ENCODE peak calls at places on chromosomes 3 and 15, in five cellular contexts. U, A, Y, Q and M are unnamed samples.
A peak's percentile ranks its signal among the peaks of the same experiment; 100 is the strongest.

GRCh38 chr3:177835917-177836316 is 638.6 kb upstream of the TBL1XR1 start:
- DNase-seq in Y (no peak), Q (no peak), U (no peak), A (peak; percentile 83), M (no peak)

GRCh38 chr15:41115652-41116115 is 396 bp downstream of the INO80 start:
- DNase-seq in Y (peak; percentile 90), U (peak; percentile 73), Q (peak; percentile 85), A (peak; percentile 6), M (peak; percentile 72)

GRCh38 chr15:31362121-31362520 is 35.5 kb downstream of the KLF13 start:
- DNase-seq in Q (no peak), A (no peak), Y (no peak), U (peak; percentile 26), M (no peak)

GRCh38 chr3:186107148-186108105 is 1.5 kb downstream of the ETV5 start:
- DNase-seq in Q (peak; percentile 60), U (peak; percentile 67), Y (peak; percentile 88), A (no peak), M (peak; percentile 70)

GRCh38 chr15:69463182-69463756 is 10.7 kb downstream of the RPLP1 start:
- DNase-seq in A (no peak), Q (no peak), Y (no peak), U (no peak), M (no peak)

GRCh38 chr3:162096874-162097273 is 600.3 kb downstream of the OTOL1 start:
- DNase-seq in Y (no peak), A (no peak), U (no peak), Q (no peak), M (no peak)

GRCh38 chr3:13149331-13150203 is 76.3 kb upstream of the IQSEC1 start:
- DNase-seq in Y (peak; percentile 45), Q (no peak), U (peak; percentile 20), A (no peak), M (no peak)

GRCh38 chr15:63006032-63006878 is 36.3 kb upstream of the TPM1 start:
- DNase-seq in A (no peak), U (no peak), Q (no peak), Y (no peak), M (no peak)

GRCh38 chr3:46416134-46417119 is 9.4 kb downstream of the CCRL2 start:
- DNase-seq in Y (no peak), A (no peak), Q (no peak), U (no peak), M (no peak)

GRCh38 chr3:81666502-81667121 is 94.8 kb downstream of the GBE1 start:
- DNase-seq in Q (no peak), Y (no peak), A (no peak), U (no peak), M (no peak)

GRCh38 chr15:25693321-25694237 is 169.5 kb downstream of the ATP10A start:
- DNase-seq in U (peak; percentile 48), A (no peak), Y (peak; percentile 81), Q (no peak), M (no peak)

GRCh38 chr15:68578175-68578959 is 426 bp upstream of the CORO2B start:
- DNase-seq in Y (peak; percentile 94), Q (no peak), U (peak; percentile 66), A (no peak), M (peak; percentile 42)

GRCh38 chr3:127446756-127447155 is 143.8 kb downstream of the TPRA1 start:
- DNase-seq in U (peak; percentile 7), A (no peak), Y (peak; percentile 34), Q (no peak), M (no peak)

GRCh38 chr15:20643024-20643770 is 101.6 kb upstream of the GOLGA6L6 start:
- DNase-seq in Q (no peak), Y (peak; percentile 32), U (no peak), A (no peak), M (no peak)

GRCh38 chr15:20645956-20646355 is 104.4 kb upstream of the GOLGA6L6 start:
- DNase-seq in U (no peak), Q (no peak), A (no peak), Y (peak; percentile 64), M (no peak)

GRCh38 chr15:20644896-20645295 is 103.3 kb upstream of the GOLGA6L6 start:
- DNase-seq in A (no peak), Y (no peak), Q (no peak), U (no peak), M (no peak)

GRCh38 chr15:20644026-20644425 is 102.4 kb upstream of the GOLGA6L6 start:
- DNase-seq in Y (peak; percentile 72), Q (no peak), U (no peak), A (no peak), M (no peak)

DNA sequence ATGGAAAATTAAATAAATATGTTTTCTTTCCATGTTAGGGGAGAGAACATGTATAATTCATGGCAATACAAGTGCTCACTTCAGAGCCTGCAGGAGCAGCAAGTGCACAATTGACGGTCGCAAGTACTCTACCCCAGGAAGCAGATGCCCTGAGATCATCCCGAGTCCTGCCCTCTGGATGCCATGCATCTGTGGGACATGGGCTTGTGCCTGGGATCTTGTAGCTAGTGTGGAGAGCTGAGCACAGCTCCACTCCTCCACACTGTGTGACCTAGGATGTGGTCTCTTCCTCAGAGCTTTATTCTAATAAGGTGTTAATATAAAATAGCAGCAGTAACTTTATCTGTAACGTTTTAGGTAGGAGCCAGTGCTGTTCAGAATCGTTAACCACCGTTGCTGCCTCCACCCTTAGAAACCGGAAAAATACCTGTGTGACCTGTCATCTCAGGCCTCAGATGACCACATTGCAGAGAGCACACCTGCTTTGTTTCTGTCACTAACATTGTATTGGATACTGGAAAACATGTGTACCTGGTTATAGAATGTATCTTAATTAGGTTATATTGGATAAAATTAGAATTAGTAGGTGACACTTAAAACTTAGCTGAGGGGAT is 105.0 kb upstream of the GOLGA6L6 start:
- DNase-seq in Y (peak; percentile 75), Q (no peak), U (no peak), A (no peak), M (no peak)
- H3K9me3 ChIP-seq in Y (no peaks in the 10 kb centered on the region), Q (no peaks in the 10 kb centered on the region), U (no peaks in the 10 kb centered on the region), A (peaks cover 23% of the 10 kb centered on the region), M (no peaks in the 10 kb centered on the region)

DNA sequence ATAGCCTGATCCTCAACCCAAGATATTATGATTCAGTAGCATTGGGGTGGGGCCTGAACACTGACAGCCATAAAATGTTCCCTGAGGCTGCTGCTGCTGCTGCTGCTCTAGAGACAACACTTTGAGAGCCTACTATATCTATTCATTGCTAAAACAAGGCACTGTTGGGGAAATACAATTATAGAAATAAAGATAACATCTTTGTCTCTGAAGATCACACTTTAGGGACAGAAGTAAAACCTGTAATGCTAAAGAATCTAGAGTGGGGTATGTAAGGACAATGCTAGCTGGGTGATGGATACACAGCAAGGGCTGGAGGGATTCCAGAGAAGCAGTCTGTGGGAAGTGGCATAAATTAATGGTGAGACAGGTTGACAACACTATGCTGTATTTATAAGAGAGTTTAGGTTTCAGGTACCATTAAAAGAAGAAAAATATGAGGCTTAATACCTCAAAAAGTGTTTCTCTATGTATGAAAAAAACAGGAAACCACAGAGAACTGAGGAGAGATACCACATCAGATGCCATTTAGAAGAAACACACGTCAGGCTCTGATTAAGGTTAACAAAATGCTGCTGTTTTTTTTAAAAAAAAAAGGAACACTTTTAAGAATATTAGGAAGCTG is 115.9 kb downstream of the CBLB start:
- DNase-seq in Q (peak; percentile 62), A (no peak), Y (no peak), U (no peak), M (no peak)
- H3K27ac ChIP-seq in Q (peak overlapping the region; percentile 43), A (no peak overlapping the region), Y (no peak overlapping the region), U (peak overlapping the region; percentile 53), M (peak overlapping the region; percentile 16)

GRCh38 chr15:95171551-95171950 is 940.2 kb downstream of the MCTP2 start:
- DNase-seq in Y (no peak), Q (no peak), A (no peak), U (no peak), M (no peak)
- H3K9me3 ChIP-seq in Y (no peaks in the 10 kb centered on the region), Q (no peaks in the 10 kb centered on the region), A (no peaks in the 10 kb centered on the region), U (no peaks in the 10 kb centered on the region), M (no peaks in the 10 kb centered on the region)

GRCh38 chr3:169146866-169147245 is 516.7 kb downstream of the MECOM start:
- DNase-seq in A (no peak), Y (no peak), U (no peak), Q (no peak), M (peak; percentile 31)
- H3K27ac ChIP-seq in A (peak overlapping the region; percentile 79), Y (peak overlapping the region; percentile 94), U (peak overlapping the region; percentile 82), Q (peak overlapping the region; percentile 21), M (peak overlapping the region; percentile 78)

DNA sequence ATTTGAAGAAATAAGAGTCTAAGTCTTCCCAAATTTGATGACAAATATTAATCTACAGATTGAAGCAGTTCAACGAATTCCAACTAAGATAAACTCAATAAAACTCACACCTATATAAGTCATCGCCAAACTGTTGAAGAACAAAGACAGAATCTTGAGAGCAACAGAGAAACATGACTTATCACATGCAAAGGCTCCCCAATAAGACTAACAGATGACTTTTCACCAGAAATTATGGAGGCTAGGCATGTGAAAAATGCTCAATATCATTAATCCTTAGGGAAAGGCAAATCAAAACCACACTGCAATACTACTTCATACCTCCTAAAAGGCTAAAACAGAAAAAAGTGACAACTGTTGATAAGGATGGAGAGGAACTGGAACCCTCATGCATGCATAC is 517.6 kb upstream of the SUCLG2 start:
- DNase-seq in Q (no peak), A (no peak), U (no peak), Y (no peak), M (no peak)
- H3K9me3 ChIP-seq in Q (peaks cover 13% of the 10 kb centered on the region), A (peaks cover 4% of the 10 kb centered on the region), U (peaks cover 4% of the 10 kb centered on the region), Y (peaks cover 5% of the 10 kb centered on the region), M (no peaks in the 10 kb centered on the region)

GRCh38 chr15:49900836-49901235 is 218.2 kb downstream of the ATP8B4 start:
- DNase-seq in Y (no peak), Q (no peak), U (no peak), A (no peak), M (no peak)
- H3K27ac ChIP-seq in Y (peak overlapping the region; percentile 82), Q (no peak overlapping the region), U (no peak overlapping the region), A (no peak overlapping the region), M (peak overlapping the region; percentile 16)

GRCh38 chr3:33525232-33525631 is 85.0 kb upstream of the UBP1 start:
- DNase-seq in A (no peak), U (no peak), Y (no peak), Q (no peak), M (peak; percentile 18)
- H3K9me3 ChIP-seq in A (peaks cover 7% of the 10 kb centered on the region), U (no peaks in the 10 kb centered on the region), Y (peaks cover 3% of the 10 kb centered on the region), Q (peaks cover 3% of the 10 kb centered on the region), M (no peaks in the 10 kb centered on the region)

GRCh38 chr3:99249627-99250026 is 348.1 kb upstream of the DCBLD2 start:
- DNase-seq in U (no peak), Y (no peak), Q (no peak), A (no peak), M (no peak)
- H3K27ac ChIP-seq in U (no peak overlapping the region), Y (peak overlapping the region; percentile 91), Q (no peak overlapping the region), A (no peak overlapping the region), M (no peak overlapping the region)

GRCh38 chr3:139225551-139225950 is 118.3 kb upstream of the MRPS22 start:
- DNase-seq in Y (no peak), U (no peak), Q (no peak), A (no peak), M (no peak)

GRCh38 chr3:139227827-139228226 is 116.0 kb upstream of the MRPS22 start:
- DNase-seq in U (no peak), Y (no peak), Q (no peak), A (no peak), M (no peak)

GRCh38 chr3:139226731-139227130 is 117.1 kb upstream of the MRPS22 start:
- DNase-seq in A (no peak), Q (no peak), U (no peak), Y (no peak), M (no peak)

GRCh38 chr3:139230391-139230790 is 113.4 kb upstream of the MRPS22 start:
- DNase-seq in U (no peak), A (no peak), Y (no peak), Q (no peak), M (no peak)

GRCh38 chr3:139227165-139227564 is 116.7 kb upstream of the MRPS22 start:
- DNase-seq in Y (no peak), U (no peak), A (no peak), Q (no peak), M (no peak)
- H3K9me3 ChIP-seq in Y (no peaks in the 10 kb centered on the region), U (no peaks in the 10 kb centered on the region), A (no peaks in the 10 kb centered on the region), Q (no peaks in the 10 kb centered on the region), M (no peaks in the 10 kb centered on the region)